ENCODE peak calls at places on chromosomes 3 and 15, in ten cellular contexts. One of them, this sample, is unnamed.
A peak's percentile ranks its signal among the peaks of the same experiment; 100 is the strongest.

GRCh38 chr3:126100688-126101301 is 16.9 kb upstream of the SLC41A3 start:
- DNase-seq in MM.1S: no peak
- DNase-seq in effector memory CD4-positive, alpha-beta T cell: no peak
- DNase-seq in SJSA1: peak; percentile 75
- DNase-seq in naive thymus-derived CD4-positive, alpha-beta T cell: no peak
- DNase-seq in PC-9: no peak
- DNase-seq in gastrocnemius medialis: peak; percentile 49
- DNase-seq in left ventricle myocardium inferior: no peak
- DNase-seq in adipocyte: peak; percentile 34
- DNase-seq in heart left ventricle: no peak
- DNase-seq in this sample: no peak

GRCh38 chr15:60010467-60011257 is 6.6 kb downstream of the FOXB1 start:
- DNase-seq in MM.1S: no peak
- DNase-seq in effector memory CD4-positive, alpha-beta T cell: no peak
- DNase-seq in PC-9: no peak
- DNase-seq in SJSA1: no peak
- DNase-seq in naive thymus-derived CD4-positive, alpha-beta T cell: no peak
- DNase-seq in heart left ventricle: no peak
- DNase-seq in left ventricle myocardium inferior: no peak
- DNase-seq in gastrocnemius medialis: no peak
- DNase-seq in adipocyte: no peak
- DNase-seq in this sample: no peak

GRCh38 chr3:105965384-105965783 is 96.6 kb upstream of the CBLB start:
- DNase-seq in adipocyte: peak; percentile 77
- DNase-seq in left ventricle myocardium inferior: no peak
- DNase-seq in MM.1S: no peak
- DNase-seq in heart left ventricle: no peak
- DNase-seq in gastrocnemius medialis: no peak
- DNase-seq in PC-9: no peak
- DNase-seq in naive thymus-derived CD4-positive, alpha-beta T cell: no peak
- DNase-seq in SJSA1: no peak
- DNase-seq in effector memory CD4-positive, alpha-beta T cell: no peak
- DNase-seq in this sample: no peak

GRCh38 chr3:95901948-95902347 is 912.4 kb upstream of the EPHA6 start:
- DNase-seq in effector memory CD4-positive, alpha-beta T cell: no peak
- DNase-seq in gastrocnemius medialis: no peak
- DNase-seq in MM.1S: no peak
- DNase-seq in PC-9: no peak
- DNase-seq in left ventricle myocardium inferior: no peak
- DNase-seq in adipocyte: no peak
- DNase-seq in SJSA1: no peak
- DNase-seq in naive thymus-derived CD4-positive, alpha-beta T cell: no peak
- DNase-seq in heart left ventricle: no peak
- DNase-seq in this sample: no peak

GRCh38 chr15:58441376-58442070 is 9.7 kb downstream of the LIPC start:
- DNase-seq in heart left ventricle: no peak
- DNase-seq in MM.1S: no peak
- DNase-seq in effector memory CD4-positive, alpha-beta T cell: no peak
- DNase-seq in naive thymus-derived CD4-positive, alpha-beta T cell: no peak
- DNase-seq in left ventricle myocardium inferior: no peak
- DNase-seq in PC-9: peak; percentile 68
- DNase-seq in SJSA1: peak; percentile 70
- DNase-seq in gastrocnemius medialis: no peak
- DNase-seq in adipocyte: peak; percentile 81
- DNase-seq in this sample: no peak

GRCh38 chr3:14306167-14306566 is 96.2 kb upstream of the SLC6A6 start:
- DNase-seq in effector memory CD4-positive, alpha-beta T cell: no peak
- DNase-seq in adipocyte: no peak
- DNase-seq in SJSA1: no peak
- DNase-seq in heart left ventricle: no peak
- DNase-seq in naive thymus-derived CD4-positive, alpha-beta T cell: no peak
- DNase-seq in left ventricle myocardium inferior: no peak
- DNase-seq in PC-9: no peak
- DNase-seq in MM.1S: no peak
- DNase-seq in gastrocnemius medialis: no peak
- DNase-seq in this sample: no peak

GRCh38 chr3:2937055-2937454 is 173.1 kb downstream of the IL5RA start:
- DNase-seq in naive thymus-derived CD4-positive, alpha-beta T cell: no peak
- DNase-seq in SJSA1: no peak
- DNase-seq in effector memory CD4-positive, alpha-beta T cell: no peak
- DNase-seq in gastrocnemius medialis: no peak
- DNase-seq in adipocyte: no peak
- DNase-seq in left ventricle myocardium inferior: no peak
- DNase-seq in PC-9: no peak
- DNase-seq in heart left ventricle: no peak
- DNase-seq in MM.1S: no peak
- DNase-seq in this sample: no peak

GRCh38 chr3:183637106-183637486 is 1.7 kb downstream of the KLHL24 start:
- DNase-seq in heart left ventricle: no peak
- DNase-seq in naive thymus-derived CD4-positive, alpha-beta T cell: no peak
- DNase-seq in left ventricle myocardium inferior: no peak
- DNase-seq in MM.1S: no peak
- DNase-seq in SJSA1: no peak
- DNase-seq in adipocyte: no peak
- DNase-seq in gastrocnemius medialis: no peak
- DNase-seq in effector memory CD4-positive, alpha-beta T cell: no peak
- DNase-seq in PC-9: peak; percentile 15
- DNase-seq in this sample: no peak

GRCh38 chr3:33636125-33636855 is 81.8 kb downstream of the CLASP2 start:
- DNase-seq in adipocyte: peak; percentile 82
- DNase-seq in left ventricle myocardium inferior: no peak
- DNase-seq in SJSA1: peak; percentile 41
- DNase-seq in gastrocnemius medialis: no peak
- DNase-seq in heart left ventricle: no peak
- DNase-seq in PC-9: no peak
- DNase-seq in MM.1S: peak; percentile 62
- DNase-seq in naive thymus-derived CD4-positive, alpha-beta T cell: peak; percentile 30
- DNase-seq in effector memory CD4-positive, alpha-beta T cell: no peak
- DNase-seq in this sample: no peak

GRCh38 chr15:41501191-41501917 is 7.7 kb downstream of the ITPKA start:
- DNase-seq in adipocyte: peak; percentile 51
- DNase-seq in effector memory CD4-positive, alpha-beta T cell: no peak
- DNase-seq in MM.1S: no peak
- DNase-seq in SJSA1: no peak
- DNase-seq in gastrocnemius medialis: no peak
- DNase-seq in left ventricle myocardium inferior: no peak
- DNase-seq in heart left ventricle: no peak
- DNase-seq in naive thymus-derived CD4-positive, alpha-beta T cell: no peak
- DNase-seq in PC-9: no peak
- DNase-seq in this sample: peak; percentile 16

GRCh38 chr3:139104062-139104461 is 59.4 kb upstream of the PRR23C start:
- DNase-seq in effector memory CD4-positive, alpha-beta T cell: no peak
- DNase-seq in left ventricle myocardium inferior: no peak
- DNase-seq in gastrocnemius medialis: no peak
- DNase-seq in heart left ventricle: no peak
- DNase-seq in SJSA1: no peak
- DNase-seq in PC-9: no peak
- DNase-seq in MM.1S: no peak
- DNase-seq in adipocyte: no peak
- DNase-seq in naive thymus-derived CD4-positive, alpha-beta T cell: no peak
- DNase-seq in this sample: no peak

GRCh38 chr3:85384372-85384771 is 425.6 kb downstream of the CADM2 start:
- DNase-seq in SJSA1: no peak
- DNase-seq in effector memory CD4-positive, alpha-beta T cell: no peak
- DNase-seq in gastrocnemius medialis: no peak
- DNase-seq in adipocyte: no peak
- DNase-seq in naive thymus-derived CD4-positive, alpha-beta T cell: no peak
- DNase-seq in PC-9: no peak
- DNase-seq in left ventricle myocardium inferior: no peak
- DNase-seq in heart left ventricle: no peak
- DNase-seq in MM.1S: no peak
- DNase-seq in this sample: no peak

GRCh38 chr3:10508235-10508618 is 2.8 kb upstream of the ATP2B2 start:
- DNase-seq in left ventricle myocardium inferior: no peak
- DNase-seq in naive thymus-derived CD4-positive, alpha-beta T cell: no peak
- DNase-seq in PC-9: no peak
- DNase-seq in SJSA1: no peak
- DNase-seq in heart left ventricle: no peak
- DNase-seq in adipocyte: no peak
- DNase-seq in MM.1S: no peak
- DNase-seq in effector memory CD4-positive, alpha-beta T cell: no peak
- DNase-seq in gastrocnemius medialis: no peak
- DNase-seq in this sample: no peak

GRCh38 chr3:185828755-185829154 is 3.9 kb upstream of the IGF2BP2 start:
- DNase-seq in left ventricle myocardium inferior: no peak
- DNase-seq in gastrocnemius medialis: no peak
- DNase-seq in effector memory CD4-positive, alpha-beta T cell: no peak
- DNase-seq in heart left ventricle: no peak
- DNase-seq in adipocyte: no peak
- DNase-seq in MM.1S: no peak
- DNase-seq in PC-9: no peak
- DNase-seq in naive thymus-derived CD4-positive, alpha-beta T cell: no peak
- DNase-seq in SJSA1: no peak
- DNase-seq in this sample: no peak

GRCh38 chr3:185827595-185828344 is 2.9 kb upstream of the IGF2BP2 start:
- DNase-seq in SJSA1: no peak
- DNase-seq in adipocyte: no peak
- DNase-seq in effector memory CD4-positive, alpha-beta T cell: no peak
- DNase-seq in heart left ventricle: no peak
- DNase-seq in MM.1S: no peak
- DNase-seq in naive thymus-derived CD4-positive, alpha-beta T cell: no peak
- DNase-seq in PC-9: no peak
- DNase-seq in left ventricle myocardium inferior: no peak
- DNase-seq in gastrocnemius medialis: no peak
- DNase-seq in this sample: no peak

GRCh38 chr3:185831990-185832389 is 7.1 kb upstream of the IGF2BP2 start:
- DNase-seq in PC-9: no peak
- DNase-seq in naive thymus-derived CD4-positive, alpha-beta T cell: no peak
- DNase-seq in SJSA1: no peak
- DNase-seq in adipocyte: no peak
- DNase-seq in effector memory CD4-positive, alpha-beta T cell: no peak
- DNase-seq in MM.1S: peak; percentile 3
- DNase-seq in left ventricle myocardium inferior: no peak
- DNase-seq in heart left ventricle: no peak
- DNase-seq in gastrocnemius medialis: no peak
- DNase-seq in this sample: no peak

GRCh38 chr3:185830018-185830797 is 5.4 kb upstream of the IGF2BP2 start:
- DNase-seq in PC-9: no peak
- DNase-seq in effector memory CD4-positive, alpha-beta T cell: no peak
- DNase-seq in gastrocnemius medialis: no peak
- DNase-seq in MM.1S: no peak
- DNase-seq in left ventricle myocardium inferior: no peak
- DNase-seq in naive thymus-derived CD4-positive, alpha-beta T cell: no peak
- DNase-seq in adipocyte: no peak
- DNase-seq in heart left ventricle: no peak
- DNase-seq in SJSA1: peak; percentile 10
- DNase-seq in this sample: no peak

GRCh38 chr3:185831195-185831594 is 6.4 kb upstream of the IGF2BP2 start:
- DNase-seq in effector memory CD4-positive, alpha-beta T cell: no peak
- DNase-seq in PC-9: no peak
- DNase-seq in gastrocnemius medialis: no peak
- DNase-seq in adipocyte: no peak
- DNase-seq in SJSA1: no peak
- DNase-seq in MM.1S: no peak
- DNase-seq in heart left ventricle: no peak
- DNase-seq in left ventricle myocardium inferior: no peak
- DNase-seq in naive thymus-derived CD4-positive, alpha-beta T cell: no peak
- DNase-seq in this sample: no peak
- H3K9me3 ChIP-seq in effector memory CD4-positive, alpha-beta T cell: no peaks in the 10 kb centered on the region
- H3K9me3 ChIP-seq in PC-9: peaks cover 22% of the 10 kb centered on the region
- H3K9me3 ChIP-seq in gastrocnemius medialis: no peaks in the 10 kb centered on the region
- H3K9me3 ChIP-seq in adipocyte: no peaks in the 10 kb centered on the region
- H3K9me3 ChIP-seq in SJSA1: no peaks in the 10 kb centered on the region
- H3K9me3 ChIP-seq in MM.1S: no peaks in the 10 kb centered on the region
- H3K9me3 ChIP-seq in heart left ventricle: no peaks in the 10 kb centered on the region
- H3K9me3 ChIP-seq in left ventricle myocardium inferior: no peaks in the 10 kb centered on the region
- H3K9me3 ChIP-seq in naive thymus-derived CD4-positive, alpha-beta T cell: no peaks in the 10 kb centered on the region
- H3K9me3 ChIP-seq in this sample: no peaks in the 10 kb centered on the region

DNA sequence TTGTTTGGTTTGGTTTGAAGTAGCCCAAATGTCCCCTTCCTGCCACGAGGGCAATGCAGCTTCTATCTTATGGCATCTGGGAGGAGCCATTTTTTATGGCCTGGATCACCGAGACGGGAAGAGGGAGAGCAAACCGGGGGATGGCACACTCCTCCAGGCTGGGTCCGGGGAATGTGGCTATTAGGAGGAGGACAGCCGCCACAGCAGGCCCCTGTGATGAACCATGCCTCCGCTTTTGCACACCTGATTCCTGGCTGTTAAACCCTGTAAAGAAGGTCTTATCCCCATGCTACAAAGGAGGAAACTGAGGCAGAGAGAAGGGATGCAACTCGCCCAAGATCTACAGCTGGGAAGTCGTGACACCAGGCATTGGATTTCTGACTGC is 157.6 kb downstream of the OR4M2 start:
- DNase-seq in left ventricle myocardium inferior: no peak
- DNase-seq in gastrocnemius medialis: no peak
- DNase-seq in effector memory CD4-positive, alpha-beta T cell: no peak
- DNase-seq in SJSA1: no peak
- DNase-seq in naive thymus-derived CD4-positive, alpha-beta T cell: no peak
- DNase-seq in PC-9: no peak
- DNase-seq in heart left ventricle: no peak
- DNase-seq in adipocyte: no peak
- DNase-seq in MM.1S: no peak
- DNase-seq in this sample: no peak
- H3K9me3 ChIP-seq in left ventricle myocardium inferior: peaks cover 14% of the 10 kb centered on the region
- H3K9me3 ChIP-seq in gastrocnemius medialis: no peaks in the 10 kb centered on the region
- H3K9me3 ChIP-seq in effector memory CD4-positive, alpha-beta T cell: no peaks in the 10 kb centered on the region
- H3K9me3 ChIP-seq in SJSA1: no peaks in the 10 kb centered on the region
- H3K9me3 ChIP-seq in naive thymus-derived CD4-positive, alpha-beta T cell: no peaks in the 10 kb centered on the region
- H3K9me3 ChIP-seq in PC-9: no peaks in the 10 kb centered on the region
- H3K9me3 ChIP-seq in heart left ventricle: no peaks in the 10 kb centered on the region
- H3K9me3 ChIP-seq in adipocyte: peaks cover 4% of the 10 kb centered on the region
- H3K9me3 ChIP-seq in MM.1S: no peaks in the 10 kb centered on the region
- H3K9me3 ChIP-seq in this sample: no peaks in the 10 kb centered on the region

GRCh38 chr3:757711-758110 is 335.1 kb upstream of the CNTN6 start:
- DNase-seq in gastrocnemius medialis: no peak
- DNase-seq in MM.1S: no peak
- DNase-seq in adipocyte: no peak
- DNase-seq in heart left ventricle: no peak
- DNase-seq in PC-9: no peak
- DNase-seq in SJSA1: no peak
- DNase-seq in left ventricle myocardium inferior: no peak
- DNase-seq in naive thymus-derived CD4-positive, alpha-beta T cell: no peak
- DNase-seq in effector memory CD4-positive, alpha-beta T cell: no peak
- DNase-seq in this sample: no peak
- H3K9me3 ChIP-seq in gastrocnemius medialis: no peaks in the 10 kb centered on the region
- H3K9me3 ChIP-seq in MM.1S: no peaks in the 10 kb centered on the region
- H3K9me3 ChIP-seq in adipocyte: no peaks in the 10 kb centered on the region
- H3K9me3 ChIP-seq in heart left ventricle: no peaks in the 10 kb centered on the region
- H3K9me3 ChIP-seq in PC-9: no peaks in the 10 kb centered on the region
- H3K9me3 ChIP-seq in SJSA1: peaks cover 2% of the 10 kb centered on the region
- H3K9me3 ChIP-seq in left ventricle myocardium inferior: peaks cover 23% of the 10 kb centered on the region
- H3K9me3 ChIP-seq in naive thymus-derived CD4-positive, alpha-beta T cell: no peaks in the 10 kb centered on the region
- H3K9me3 ChIP-seq in effector memory CD4-positive, alpha-beta T cell: peaks cover 5% of the 10 kb centered on the region
- H3K9me3 ChIP-seq in this sample: no peaks in the 10 kb centered on the region

GRCh38 chr3:1330107-1330506 is 237.3 kb downstream of the CNTN6 start:
- DNase-seq in left ventricle myocardium inferior: no peak
- DNase-seq in SJSA1: no peak
- DNase-seq in gastrocnemius medialis: no peak
- DNase-seq in PC-9: no peak
- DNase-seq in effector memory CD4-positive, alpha-beta T cell: no peak
- DNase-seq in MM.1S: peak; percentile 70
- DNase-seq in adipocyte: no peak
- DNase-seq in heart left ventricle: no peak
- DNase-seq in naive thymus-derived CD4-positive, alpha-beta T cell: no peak
- DNase-seq in this sample: no peak

DNA sequence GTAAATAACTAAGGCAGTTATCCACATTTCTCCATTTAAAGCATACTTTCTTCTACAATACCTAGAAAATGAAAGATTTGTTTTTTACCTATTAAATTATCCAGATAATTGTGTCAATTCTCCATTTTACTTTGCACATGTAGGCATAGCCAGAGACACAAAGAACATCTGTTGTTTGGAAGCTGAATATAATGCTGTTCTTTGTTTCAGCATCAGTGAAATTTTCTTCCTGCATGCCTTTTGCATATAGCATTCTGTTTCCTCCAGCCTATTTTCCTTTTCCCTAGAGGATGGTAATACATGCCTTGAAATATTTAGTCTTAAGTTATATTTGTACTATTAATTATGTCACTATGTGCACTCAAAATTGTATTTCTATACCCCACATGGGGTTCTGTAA is 233.7 kb downstream of the CNTN6 start:
- DNase-seq in MM.1S: no peak
- DNase-seq in heart left ventricle: no peak
- DNase-seq in naive thymus-derived CD4-positive, alpha-beta T cell: no peak
- DNase-seq in SJSA1: no peak
- DNase-seq in gastrocnemius medialis: no peak
- DNase-seq in left ventricle myocardium inferior: no peak
- DNase-seq in PC-9: no peak
- DNase-seq in effector memory CD4-positive, alpha-beta T cell: no peak
- DNase-seq in adipocyte: no peak
- DNase-seq in this sample: no peak
- H3K9me3 ChIP-seq in MM.1S: no peaks in the 10 kb centered on the region
- H3K9me3 ChIP-seq in heart left ventricle: no peaks in the 10 kb centered on the region
- H3K9me3 ChIP-seq in naive thymus-derived CD4-positive, alpha-beta T cell: no peaks in the 10 kb centered on the region
- H3K9me3 ChIP-seq in SJSA1: no peaks in the 10 kb centered on the region
- H3K9me3 ChIP-seq in gastrocnemius medialis: no peaks in the 10 kb centered on the region
- H3K9me3 ChIP-seq in left ventricle myocardium inferior: no peaks in the 10 kb centered on the region
- H3K9me3 ChIP-seq in PC-9: no peaks in the 10 kb centered on the region
- H3K9me3 ChIP-seq in effector memory CD4-positive, alpha-beta T cell: no peaks in the 10 kb centered on the region
- H3K9me3 ChIP-seq in adipocyte: no peaks in the 10 kb centered on the region
- H3K9me3 ChIP-seq in this sample: no peaks in the 10 kb centered on the region

This sample was measured in T-helper 17 cell.